ENCODE peak calls at places on chromosomes 11 and 22, in five cellular contexts. K, Q, Z, T and C are unnamed samples.

GRCh38 chr11:75450826-75451783 is 18.1 kb upstream of the KLHL35 start:
- DNase-seq in T (no peak), Z (no peak), K (no peak), Q (no peak), C (no peak)

GRCh38 chr11:23206736-23207336 is 346.6 kb upstream of the CCDC179 start:
- DNase-seq in Z (no peak), Q (peak), T (peak), K (peak), C (no peak)

GRCh38 chr11:6357222-6357621 is 33.1 kb upstream of the SMPD1 start:
- DNase-seq in K (peak), Q (peak), Z (no peak), T (peak), C (peak)

GRCh38 chr11:122784325-122785155 is 53.8 kb upstream of the CRTAM start:
- DNase-seq in Q (peak), Z (no peak), T (peak), K (peak), C (peak)

GRCh38 chr11:71076021-71076420 is 176.4 kb downstream of the SHANK2 start:
- DNase-seq in Q (no peak), Z (no peak), K (no peak), T (no peak), C (no peak)

GRCh38 chr22:21867528-21868266 is at the start of gene MAPK1:
- DNase-seq in Z (peak), T (peak), Q (peak), K (peak), C (peak)

GRCh38 chr11:70760416-70761020 is 362.2 kb downstream of the CTTN start:
- DNase-seq in Q (no peak), Z (peak), K (no peak), T (no peak), C (no peak)

GRCh38 chr11:119352857-119353260 is 6.4 kb upstream of the MFRP start:
- DNase-seq in T (no peak), Z (peak), K (peak), Q (peak), C (no peak)

GRCh38 chr11:43830928-43831440 is 49.6 kb upstream of the ALKBH3 start:
- DNase-seq in T (peak), Q (peak), Z (no peak), K (peak), C (peak)

GRCh38 chr11:2561283-2562180 is 116.7 kb downstream of the KCNQ1 start:
- DNase-seq in T (no peak), K (no peak), Z (peak), Q (no peak), C (no peak)

GRCh38 chr11:12853652-12854296 is 155.3 kb upstream of the RASSF10 start:
- DNase-seq in Q (no peak), K (peak), Z (no peak), T (no peak), C (no peak)

GRCh38 chr22:27918351-27919221 is 470 bp downstream of the PITPNB start:
- DNase-seq in K (peak), Z (no peak), Q (peak), T (peak), C (no peak)

GRCh38 chr11:111719379-111719778 is 46.8 kb downstream of the PPP2R1B start:
- DNase-seq in K (no peak), Z (no peak), Q (peak), T (peak), C (no peak)

GRCh38 chr11:22079133-22079847 is 113.6 kb upstream of the ANO5 start:
- DNase-seq in Z (no peak), K (no peak), Q (no peak), T (no peak), C (no peak)

GRCh38 chr22:35437038-35437437 is 37.1 kb downstream of the MCM5 start:
- DNase-seq in Q (no peak), K (no peak), Z (no peak), T (peak), C (no peak)

GRCh38 chr11:46696212-46696558 is 4.2 kb downstream of the ARHGAP1 start:
- DNase-seq in K (no peak), Z (no peak), T (no peak), Q (no peak), C (no peak)

GRCh38 chr11:17633279-17633986 is 85.9 kb upstream of the MYOD1 start:
- DNase-seq in T (no peak), Q (no peak), K (no peak), Z (no peak), C (no peak)

GRCh38 chr11:61551630-61552029 is 29.2 kb downstream of the SYT7 start:
- DNase-seq in Z (no peak), T (peak), Q (peak), K (peak), C (no peak)

GRCh38 chr11:36455658-36456111 is 54.4 kb downstream of the TRAF6 start:
- DNase-seq in Z (no peak), T (peak), Q (peak), K (peak), C (peak)

GRCh38 chr22:24302591-24302990 is 32.0 kb downstream of the SPECC1L start:
- DNase-seq in T (no peak), K (no peak), Z (no peak), Q (no peak), C (no peak)

GRCh38 chr11:88414981-88415391 is 77.5 kb upstream of the CTSC start:
- DNase-seq in Q (peak), Z (no peak), T (no peak), K (peak), C (no peak)

GRCh38 chr22:24154826-24155225 is 26.5 kb upstream of the SUSD2 start:
- DNase-seq in K (no peak), Z (no peak), T (no peak), Q (no peak), C (no peak)

GRCh38 chr11:125123947-125124633 is 12.7 kb upstream of the TMEM218 start:
- DNase-seq in K (peak), Q (peak), Z (peak), T (peak), C (no peak)

GRCh38 chr22:39110631-39111561 is 13.9 kb downstream of the APOBEC3H start:
- DNase-seq in K (no peak), T (no peak), Q (no peak), Z (no peak), C (no peak)

GRCh38 chr11:70455354-70455753 is 57.0 kb downstream of the CTTN start:
- DNase-seq in Q (no peak), T (no peak), K (no peak), Z (no peak), C (no peak)

GRCh38 chr22:28148816-28149465 is 229.9 kb upstream of the PITPNB start:
- DNase-seq in Z (no peak), K (no peak), Q (peak), T (peak), C (no peak)

GRCh38 chr11:1564535-1565172 is 7.4 kb downstream of the DUSP8 start:
- DNase-seq in Z (peak), K (peak), T (peak), Q (peak), C (peak)

GRCh38 chr11:118845369-118845768 is 38.3 kb upstream of the CXCR5 start:
- DNase-seq in Z (no peak), K (peak), T (peak), Q (peak), C (no peak)

GRCh38 chr22:26480611-26480932 is 3.0 kb downstream of the HPS4 start:
- DNase-seq in K (no peak), Z (no peak), T (no peak), Q (no peak), C (no peak)
- H3K4me3 ChIP-seq in K (no peak), Z (no peak), T (no peak), Q (no peak), C (no peak)

GRCh38 chr22:46081036-46081830 is 69.1 kb upstream of the PPARA start:
- DNase-seq in Q (no peak), K (no peak), T (peak), Z (peak), C (no peak)
- H3K4me3 ChIP-seq in Q (peak), K (no peak), T (peak), Z (peak), C (peak)

DNA sequence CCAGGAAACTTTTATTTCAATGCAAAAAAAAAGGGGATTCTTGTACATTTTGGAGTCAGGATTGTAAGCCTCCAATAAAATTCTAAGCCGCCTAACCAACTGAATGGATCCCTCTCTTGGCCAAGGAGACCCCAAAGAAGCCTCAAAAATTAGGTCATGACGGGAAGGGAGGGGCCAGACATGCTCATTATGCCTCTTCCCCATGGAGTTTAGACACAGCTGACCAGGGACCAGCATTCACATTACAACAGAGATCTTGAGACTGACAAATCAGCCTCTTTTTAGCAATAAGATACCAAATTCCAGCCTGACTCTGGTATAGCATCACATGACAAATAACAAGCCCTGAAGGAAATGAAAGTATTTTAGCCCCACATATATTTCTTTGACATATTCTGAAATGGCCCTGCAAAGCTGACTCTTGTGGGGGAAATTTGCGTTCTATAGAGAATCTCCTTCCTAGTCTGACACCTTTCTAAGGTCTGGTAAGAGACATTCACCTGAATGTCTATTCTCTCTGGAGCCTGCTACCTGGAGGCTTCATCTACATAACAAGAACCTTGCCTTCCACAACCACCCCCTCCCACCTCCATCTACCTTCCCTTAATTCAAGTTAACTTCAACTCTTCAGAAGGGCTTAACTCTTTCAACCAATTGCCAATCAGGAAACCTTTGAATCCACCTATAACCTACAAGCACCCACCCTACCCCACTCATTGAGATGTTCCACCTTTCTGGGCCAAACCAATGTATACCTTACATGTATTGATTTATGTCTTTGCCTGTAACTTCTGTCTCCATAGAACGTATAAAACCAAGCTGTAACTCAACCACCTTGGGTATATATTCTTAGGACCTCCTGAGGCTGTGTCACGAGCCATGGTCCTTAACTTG is 10.3 kb downstream of the GAL start:
- DNase-seq in Z (no peak), T (no peak), Q (no peak), K (no peak), C (no peak)
- H3K4me3 ChIP-seq in Z (no peak), T (no peak), Q (no peak), K (no peak), C (no peak)

DNA sequence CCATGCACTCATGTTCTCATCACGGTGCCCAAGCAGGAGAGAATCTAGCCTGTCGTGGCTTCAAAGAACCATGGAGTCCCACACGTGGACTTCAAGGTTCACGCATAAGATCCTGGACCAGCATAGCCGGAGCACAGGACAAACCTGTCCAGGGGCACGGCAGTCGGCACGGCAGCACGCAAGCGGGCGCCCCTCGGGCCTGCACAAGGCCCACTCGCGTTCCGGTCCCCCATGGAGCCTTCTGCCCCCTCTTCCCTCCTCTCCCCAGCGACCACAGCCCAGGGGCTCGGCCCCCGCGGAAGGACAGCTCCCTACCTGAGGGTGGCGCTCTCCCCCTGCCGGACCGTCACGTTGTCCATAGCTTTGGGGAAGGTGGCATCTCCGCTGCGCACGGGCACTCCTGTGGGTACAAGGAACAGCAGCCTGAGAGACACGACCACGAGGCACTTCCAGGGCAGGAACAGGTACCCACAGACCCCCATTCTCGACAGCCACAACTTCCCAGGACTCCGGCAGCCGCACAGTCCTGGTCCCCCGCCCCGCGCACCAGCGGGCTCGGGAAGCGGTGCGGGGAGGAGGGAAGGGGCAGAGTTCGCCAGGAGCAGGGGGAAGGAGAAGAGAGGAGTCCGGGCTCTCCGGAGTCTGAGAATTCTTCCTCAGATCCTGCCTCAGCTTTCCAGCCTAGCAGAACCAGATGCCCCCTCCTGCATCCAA is 589.5 kb downstream of the OPCML start:
- DNase-seq in Q (no peak), T (no peak), K (no peak), Z (no peak), C (no peak)
- H3K4me3 ChIP-seq in Q (peak), T (peak), K (peak), Z (peak), C (no peak)

GRCh38 chr11:15590131-15590530 is 475.4 kb downstream of the INSC start:
- DNase-seq in K (no peak), T (peak), Z (no peak), Q (peak), C (no peak)

GRCh38 chr11:15587059-15587458 is 472.3 kb downstream of the INSC start:
- DNase-seq in Z (no peak), K (no peak), T (no peak), Q (no peak), C (no peak)

GRCh38 chr11:15591112-15591537 is 476.4 kb downstream of the INSC start:
- DNase-seq in Z (no peak), K (no peak), T (no peak), Q (no peak), C (no peak)

GRCh38 chr11:15585587-15586331 is 471.0 kb downstream of the INSC start:
- DNase-seq in K (no peak), Z (no peak), Q (no peak), T (no peak), C (no peak)

GRCh38 chr11:15589070-15589626 is 474.4 kb downstream of the INSC start:
- DNase-seq in T (no peak), K (no peak), Q (no peak), Z (no peak), C (no peak)
- H3K4me3 ChIP-seq in T (no peak), K (no peak), Q (no peak), Z (no peak), C (no peak)

DNA sequence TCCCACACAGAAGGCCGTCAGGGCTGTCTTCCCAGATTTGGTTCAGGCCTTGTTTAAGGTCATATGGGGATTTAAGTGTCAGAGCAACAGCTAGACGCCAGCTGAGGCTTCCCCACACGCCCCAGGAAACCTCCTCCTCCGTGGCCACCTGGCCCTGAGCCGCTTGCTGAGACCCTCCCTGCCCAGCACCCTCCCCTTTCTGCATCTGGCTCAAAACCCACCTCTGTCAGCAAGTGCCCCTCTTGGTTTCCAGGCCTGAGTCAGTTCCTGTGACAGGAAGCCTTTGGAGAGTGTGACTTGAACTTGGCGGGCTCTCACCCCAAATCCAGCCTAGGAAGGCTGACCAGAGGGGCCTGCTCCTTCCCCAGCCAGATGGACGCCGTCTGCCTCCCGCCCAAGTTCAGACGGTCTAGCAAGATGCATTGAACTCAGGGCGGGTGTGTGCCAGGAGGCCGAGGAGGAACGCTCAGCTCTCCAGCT is 563 bp downstream of the FXYD2 start:
- DNase-seq in Z (peak), K (peak), T (no peak), Q (peak), C (no peak)
- H3K4me3 ChIP-seq in Z (no peak), K (no peak), T (no peak), Q (no peak), C (no peak)

DNA sequence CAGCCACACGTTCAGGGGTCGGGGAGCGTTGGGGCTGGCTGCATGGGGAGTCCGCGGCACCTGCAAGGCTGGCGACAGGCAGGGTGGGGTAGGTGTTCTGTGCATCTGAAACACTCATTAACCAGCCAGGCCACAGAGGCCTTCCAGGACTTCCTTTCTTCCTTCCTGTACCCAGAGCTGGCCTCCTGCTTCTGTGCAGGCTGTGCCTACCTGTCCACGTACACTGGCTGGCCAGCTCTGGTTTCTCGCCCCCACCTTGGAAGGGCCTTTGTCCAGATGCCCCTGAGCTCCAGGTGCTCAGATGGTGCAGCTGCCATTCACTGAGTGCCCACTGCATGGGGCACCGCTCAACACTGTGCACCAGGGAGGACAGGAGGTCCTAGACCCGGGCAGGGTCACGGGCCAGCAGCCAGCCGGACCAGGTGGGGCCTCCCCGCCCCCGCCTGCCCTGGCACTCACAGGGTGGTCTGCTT is 15.9 kb downstream of the TTLL12 start:
- DNase-seq in Q (no peak), K (no peak), Z (peak), T (no peak), C (no peak)
- H3K4me3 ChIP-seq in Q (no peak), K (no peak), Z (no peak), T (no peak), C (no peak)

GRCh38 chr11:67632175-67632981 is 2.6 kb upstream of the NUDT8 start:
- DNase-seq in K (no peak), T (no peak), Z (peak), Q (no peak), C (no peak)

GRCh38 chr11:67631427-67631826 is 1.7 kb upstream of the NUDT8 start:
- DNase-seq in Q (no peak), Z (peak), K (no peak), T (no peak), C (no peak)

GRCh38 chr11:67630943-67631331 is 1.2 kb upstream of the NUDT8 start:
- DNase-seq in Z (no peak), Q (no peak), K (no peak), T (no peak), C (no peak)

GRCh38 chr11:67632982-67633755 is 3.4 kb upstream of the NUDT8 start:
- DNase-seq in T (no peak), Q (no peak), Z (no peak), K (no peak), C (no peak)

DNA sequence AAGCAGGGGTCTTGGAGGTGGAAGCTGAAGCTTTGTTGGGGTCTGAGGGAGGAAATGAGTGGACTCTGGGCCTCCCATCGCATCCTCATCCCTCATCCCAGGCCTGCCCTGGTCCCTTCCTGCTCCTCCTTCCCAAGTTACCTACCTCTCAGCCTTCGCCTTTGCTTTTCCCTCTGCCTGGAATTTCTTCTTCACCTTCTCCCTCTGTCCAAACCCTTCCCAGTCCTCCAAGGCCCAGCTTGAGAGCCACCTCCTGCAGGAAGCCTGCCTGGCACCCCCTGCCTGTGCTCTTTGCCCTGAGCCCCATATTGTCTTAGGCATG is 2.1 kb upstream of the NUDT8 start:
- DNase-seq in K (no peak), Z (no peak), Q (no peak), T (no peak), C (no peak)
- H3K4me3 ChIP-seq in K (no peak), Z (no peak), Q (no peak), T (no peak), C (no peak)

DNA sequence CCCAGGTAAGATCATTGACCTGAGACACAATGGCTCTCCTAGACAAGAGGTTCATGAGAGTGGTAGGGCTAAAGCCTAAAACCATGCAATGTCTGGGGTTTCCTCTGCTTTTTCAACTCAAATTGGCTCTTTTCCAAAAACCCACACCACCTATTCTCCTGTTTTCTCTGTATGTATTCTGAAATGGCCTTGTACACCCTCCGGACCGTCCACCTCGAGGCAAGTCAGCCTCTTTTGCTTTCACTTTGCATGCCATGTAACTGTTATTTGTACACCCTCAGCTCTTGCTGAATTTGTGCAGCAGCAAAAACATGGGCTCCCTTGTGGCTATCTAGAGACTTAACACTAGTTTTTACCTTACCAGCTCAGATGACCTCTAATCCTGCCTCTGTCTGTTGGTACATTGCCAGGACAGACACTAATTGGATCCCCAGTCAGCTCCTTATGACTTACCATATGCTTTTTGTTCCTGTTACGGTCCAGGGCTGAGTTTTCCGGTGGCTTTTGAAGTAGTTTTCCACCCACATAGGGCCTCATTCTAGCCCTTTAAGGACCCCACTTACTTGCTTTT is 288.0 kb downstream of the SBF2 start:
- DNase-seq in K (no peak), Q (no peak), T (no peak), Z (no peak), C (no peak)
- H3K4me3 ChIP-seq in K (no peak), Q (no peak), T (no peak), Z (no peak), C (no peak)